ENCODE peak calls at places on chromosomes 1 and 21, in nine cellular contexts. O, H, B, S, E, L, K, M and A are unnamed samples.

GRCh38 chr1:68107771-68108170 is 57.3 kb upstream of the DIRAS3 start:
- DNase-seq in B (no peak), S (peak), M (peak), E (no peak), H (peak), L (no peak), K (no peak), O (no peak), A (no peak)

GRCh38 chr1:151972533-151973270 is 21.0 kb downstream of the S100A10 start:
- DNase-seq in H (peak), L (no peak), B (peak), M (peak), S (peak), O (peak), K (peak), E (no peak), A (no peak)

GRCh38 chr21:10418649-10419048 is 102.7 kb upstream of the TPTE start:
- DNase-seq in B (no peak), L (no peak), M (no peak), H (no peak), O (no peak), K (no peak), S (no peak), E (no peak), A (no peak)

GRCh38 chr1:119101563-119101962 is 38.9 kb downstream of the WARS2 start:
- DNase-seq in S (peak), L (no peak), O (no peak), M (peak), E (no peak), B (no peak), H (peak), K (no peak), A (peak)

GRCh38 chr1:167455786-167456446 is 62.4 kb downstream of the CD247 start:
- DNase-seq in O (no peak), E (no peak), B (no peak), L (no peak), K (peak), M (no peak), S (no peak), H (no peak), A (no peak)

GRCh38 chr1:42259059-42259738 is 75.8 kb downstream of the FOXJ3 start:
- DNase-seq in L (no peak), K (no peak), M (peak), S (peak), E (no peak), B (no peak), H (peak), O (no peak), A (no peak)

GRCh38 chr1:170267317-170267716 is 121.6 kb downstream of the NTMT2 start:
- DNase-seq in B (no peak), L (no peak), S (peak), E (no peak), O (no peak), H (no peak), K (no peak), M (peak), A (no peak)

GRCh38 chr1:225962440-225962975 is 21.5 kb upstream of the LEFTY2 start:
- DNase-seq in O (peak), M (no peak), L (peak), S (peak), B (peak), H (no peak), K (peak), E (peak), A (no peak)

GRCh38 chr1:9590201-9590600 is 1.5 kb downstream of the TMEM201 start:
- DNase-seq in O (no peak), K (no peak), L (no peak), H (no peak), M (no peak), E (no peak), B (no peak), S (no peak), A (no peak)

GRCh38 chr1:108962681-108963051 is 618 bp downstream of the CLCC1 start:
- DNase-seq in M (peak), E (no peak), K (peak), L (peak), B (peak), S (no peak), H (peak), O (peak), A (no peak)

GRCh38 chr1:175195798-175196197 is 3.2 kb upstream of the KIAA0040 start:
- DNase-seq in S (no peak), M (no peak), K (no peak), H (peak), B (no peak), O (no peak), L (no peak), E (no peak), A (no peak)

GRCh38 chr1:69567847-69568434 is at the start of gene LRRC7:
- DNase-seq in L (peak), K (peak), O (no peak), H (peak), E (peak), S (no peak), M (no peak), B (no peak), A (no peak)

GRCh38 chr1:211579434-211580302 is 707 bp upstream of the SLC30A1 start:
- DNase-seq in H (no peak), B (peak), M (peak), O (peak), S (no peak), E (no peak), L (peak), K (no peak), A (no peak)

GRCh38 chr1:205124726-205125125 is 2.9 kb upstream of the RBBP5 start:
- DNase-seq in B (peak), H (no peak), E (no peak), K (no peak), L (no peak), O (no peak), M (no peak), S (no peak), A (no peak)

GRCh38 chr1:247639381-247639981 is 34.1 kb downstream of the OR2G3 start:
- DNase-seq in E (peak), K (peak), B (no peak), L (no peak), H (peak), S (peak), M (peak), O (peak), A (no peak)

GRCh38 chr1:103953386-103953785 is 203.7 kb downstream of the AMY1C start:
- DNase-seq in H (peak), S (no peak), L (no peak), M (no peak), K (no peak), E (no peak), O (no peak), B (no peak), A (no peak)

DNA sequence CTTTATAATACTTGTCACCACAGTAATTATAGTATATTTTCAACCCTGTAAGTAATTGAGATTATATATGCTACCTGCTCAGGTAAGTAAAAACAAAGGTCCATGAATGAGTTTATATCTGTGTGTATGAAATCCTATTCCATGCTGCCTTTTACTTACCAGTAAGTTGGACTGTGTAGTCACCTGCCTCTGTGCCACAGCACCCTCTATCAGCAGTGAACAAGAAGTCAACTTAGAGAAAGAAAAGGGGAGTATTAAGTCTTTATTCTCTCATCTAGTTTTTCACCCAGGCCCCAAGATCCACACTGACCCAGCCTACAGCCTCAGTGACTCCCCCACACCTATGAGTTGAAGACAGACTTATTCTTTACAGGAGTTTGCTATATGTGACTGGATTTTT is 36.9 kb upstream of the IFI16 start:
- DNase-seq in E (no peak), S (peak), L (no peak), K (peak), H (peak), B (peak), M (peak), O (no peak), A (no peak)
- TF ChIP-seq CTCF in E (peak), S (no peak), L (no peak), K (peak), H (peak), B (peak), M (no peak), O (no peak), A (no peak)

DNA sequence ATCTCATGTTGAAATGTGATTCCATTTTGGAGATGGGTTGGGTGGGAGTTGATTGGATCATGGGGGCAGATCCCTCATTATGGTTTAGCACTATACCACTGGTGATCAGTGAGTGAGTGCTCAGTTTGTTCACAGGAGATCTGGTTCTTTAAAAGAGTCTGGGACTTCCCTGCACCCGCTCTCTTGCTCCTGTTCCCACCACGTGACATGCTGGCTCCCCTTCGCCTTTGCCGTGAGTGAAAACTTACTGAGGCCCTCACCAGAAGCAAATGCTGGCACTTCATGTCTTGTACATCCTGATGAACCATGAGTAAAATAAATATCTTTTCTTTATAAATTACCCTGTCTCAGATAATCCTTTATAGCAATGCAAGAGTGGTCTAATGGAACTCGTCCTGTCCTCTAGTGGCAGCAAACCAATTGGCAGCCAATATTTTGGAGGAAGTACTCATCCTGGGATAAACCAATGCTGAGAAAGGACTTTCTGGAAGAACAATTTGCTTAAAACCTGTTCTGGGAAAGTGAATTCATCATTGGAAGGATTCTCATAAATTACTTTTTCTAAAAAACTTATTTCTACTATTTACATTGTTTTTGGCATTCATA is 27.8 kb upstream of the CYP4A11 start:
- DNase-seq in O (no peak), H (no peak), E (no peak), M (no peak), L (no peak), B (no peak), S (no peak), K (no peak), A (no peak)
- TF ChIP-seq CTCF in O (no peak), H (peak), E (peak), M (no peak), L (no peak), B (peak), S (no peak), K (no peak), A (no peak)

GRCh38 chr21:42461881-42462877 is 33.8 kb downstream of the RSPH1 start:
- DNase-seq in O (peak), B (peak), S (no peak), M (no peak), E (no peak), H (no peak), K (peak), L (peak), A (no peak)

GRCh38 chr21:42459583-42460215 is 36.3 kb downstream of the RSPH1 start:
- DNase-seq in M (no peak), O (no peak), L (no peak), B (no peak), H (no peak), K (no peak), E (no peak), S (no peak), A (no peak)

GRCh38 chr21:42459065-42459430 is 37.0 kb downstream of the RSPH1 start:
- DNase-seq in H (no peak), B (no peak), S (no peak), L (no peak), K (no peak), E (no peak), O (no peak), M (no peak), A (no peak)

GRCh38 chr21:42460391-42461184 is 35.4 kb downstream of the RSPH1 start:
- DNase-seq in H (no peak), B (no peak), M (no peak), K (peak), L (peak), O (no peak), E (no peak), S (no peak), A (no peak)

DNA sequence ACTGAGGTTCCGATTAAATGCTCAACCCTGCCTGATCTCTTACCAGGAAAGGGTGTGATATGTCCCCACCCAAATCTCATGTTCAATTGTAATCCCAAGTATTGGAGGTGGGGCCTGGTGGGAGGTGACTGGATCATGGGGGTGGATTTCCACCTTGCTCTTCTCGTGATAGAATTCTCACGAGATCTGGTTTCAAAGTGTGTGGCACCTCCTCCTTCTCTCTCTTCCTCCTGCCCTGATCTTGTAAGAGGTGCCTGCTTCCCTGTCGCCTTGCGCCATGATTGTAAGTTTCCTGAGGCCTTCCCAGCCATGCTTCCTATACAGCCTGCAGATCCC is 34.9 kb downstream of the RSPH1 start:
- DNase-seq in S (no peak), M (no peak), E (no peak), K (peak), O (peak), H (no peak), B (no peak), L (no peak), A (no peak)
- TF ChIP-seq CTCF in S (no peak), M (no peak), E (no peak), K (no peak), O (no peak), H (no peak), B (no peak), L (no peak), A (no peak)

DNA sequence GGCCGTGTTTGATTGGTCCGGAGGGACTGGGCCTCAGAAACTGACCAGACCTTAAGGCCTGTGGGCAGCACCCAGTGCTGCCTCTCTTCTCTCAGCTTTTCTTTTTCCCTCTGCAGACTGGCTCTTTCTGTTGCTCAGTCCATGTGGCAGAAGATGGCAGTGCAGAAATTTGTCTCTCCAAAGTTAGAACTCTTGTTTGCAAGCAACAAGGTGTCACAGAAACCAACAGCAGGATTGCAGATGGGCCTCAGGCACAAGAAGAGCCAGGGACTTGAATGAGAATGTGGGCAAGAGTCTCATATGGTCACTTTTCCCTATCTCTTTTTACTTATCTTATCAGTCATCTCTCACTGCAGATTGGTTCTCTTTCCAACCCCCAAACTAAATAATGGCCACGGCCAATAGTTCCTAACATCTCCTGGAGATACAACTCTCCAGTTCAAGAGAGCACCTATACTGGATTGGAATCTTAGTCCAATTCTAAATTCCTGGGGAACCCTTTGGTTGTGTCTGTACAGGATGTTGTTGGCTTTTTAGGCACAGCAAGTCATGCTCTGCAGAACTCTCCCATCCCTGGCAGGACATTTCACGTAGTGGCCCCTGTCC is 95.4 kb upstream of the RALGPS2 start:
- DNase-seq in B (no peak), K (no peak), E (no peak), H (no peak), M (no peak), O (no peak), L (no peak), S (no peak), A (no peak)
- TF ChIP-seq CTCF in B (no peak), K (no peak), E (no peak), H (no peak), M (peak), O (no peak), L (no peak), S (peak), A (peak)

DNA sequence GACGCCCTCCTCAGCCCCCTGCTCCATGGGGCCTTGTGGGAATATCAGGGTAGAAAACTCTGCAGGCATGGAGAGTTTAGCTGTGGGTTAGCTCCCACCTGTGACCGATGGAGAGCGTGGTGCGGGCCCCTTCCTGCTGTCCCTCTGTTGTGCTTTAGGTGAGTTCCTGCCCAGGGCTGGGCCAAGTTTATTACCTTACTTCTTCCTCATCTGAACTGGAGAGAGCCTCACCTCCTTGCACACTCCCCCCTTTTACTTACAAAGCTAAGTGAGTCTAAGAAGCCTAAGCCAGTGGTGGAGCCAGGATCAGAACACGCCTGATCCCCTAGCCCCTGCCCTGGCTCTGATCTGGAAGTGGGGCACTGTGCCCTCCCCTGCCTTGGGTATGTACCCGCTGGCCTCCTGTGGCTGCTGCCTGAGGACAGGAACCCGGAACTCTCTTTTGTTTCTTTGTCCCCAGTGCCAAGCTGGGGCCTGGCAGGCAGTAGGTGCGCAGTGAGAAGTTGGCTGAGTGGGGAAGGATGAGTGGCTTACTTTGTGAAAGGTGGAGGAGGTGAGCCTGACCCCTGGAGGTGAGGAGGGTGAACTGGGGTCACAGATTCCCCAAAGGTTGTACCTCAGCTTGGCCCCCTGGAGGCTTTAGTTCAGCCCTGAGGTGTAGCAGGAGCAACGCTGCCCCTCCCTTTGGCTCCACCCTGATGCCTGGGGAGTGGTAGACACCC is 32.9 kb downstream of the ARHGEF10L start:
- DNase-seq in B (no peak), M (no peak), H (no peak), K (peak), O (no peak), S (no peak), L (no peak), E (no peak), A (no peak)
- TF ChIP-seq CTCF in B (peak), M (no peak), H (peak), K (no peak), O (no peak), S (no peak), L (peak), E (peak), A (no peak)

DNA sequence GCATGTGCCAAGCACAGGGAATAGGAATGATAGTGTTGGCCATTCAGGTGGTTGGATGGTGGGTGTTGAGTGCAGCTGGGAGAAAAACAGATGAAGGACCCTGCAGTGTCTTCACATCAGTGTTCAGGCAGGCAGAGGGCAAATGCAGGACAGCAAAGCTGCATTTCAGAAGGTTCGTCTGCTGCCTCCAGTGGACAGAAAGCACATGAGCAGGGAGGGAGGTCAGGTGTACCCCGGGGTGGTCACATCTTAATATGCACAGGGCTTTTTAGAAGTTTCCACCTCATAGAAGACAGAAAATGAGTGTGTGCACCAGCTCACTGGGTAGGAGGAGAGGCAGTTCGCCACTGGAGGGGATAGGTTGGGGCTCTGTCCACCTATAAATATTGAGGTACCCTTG is 184.9 kb downstream of the SLC35F3 start:
- DNase-seq in S (no peak), K (no peak), H (no peak), M (no peak), B (no peak), L (no peak), E (no peak), O (no peak), A (no peak)
- TF ChIP-seq CTCF in S (no peak), K (no peak), H (no peak), M (no peak), B (peak), L (peak), E (peak), O (no peak), A (no peak)

GRCh38 chr1:242723044-242723742 is 198.7 kb upstream of the PLD5 start:
- DNase-seq in S (no peak), H (no peak), K (no peak), E (no peak), B (no peak), L (no peak), M (no peak), O (no peak), A (no peak)

DNA sequence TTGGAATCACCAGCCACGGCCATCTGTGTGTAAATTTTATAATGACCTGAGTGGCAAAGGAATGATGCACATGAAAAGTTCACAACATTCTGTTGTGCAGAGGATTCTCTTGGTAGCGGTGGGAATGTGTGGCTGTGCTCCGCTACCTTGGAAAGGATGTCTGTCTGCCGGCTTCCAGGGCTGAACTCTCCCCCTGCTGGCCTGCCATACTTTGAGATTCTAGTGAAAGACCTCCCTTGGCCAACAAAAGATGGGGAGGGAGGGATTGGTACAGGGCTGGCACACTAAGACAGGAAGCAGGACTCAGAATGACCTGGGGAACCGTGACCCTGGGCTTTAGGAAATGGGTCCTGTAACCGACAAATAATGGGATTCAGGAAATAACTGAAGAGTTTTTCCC is 194.5 kb upstream of the PLD5 start:
- DNase-seq in S (no peak), E (no peak), K (no peak), B (no peak), H (no peak), O (no peak), M (no peak), L (no peak), A (no peak)
- TF ChIP-seq CTCF in S (no peak), E (no peak), K (no peak), B (no peak), H (no peak), O (no peak), M (no peak), L (no peak), A (no peak)

GRCh38 chr1:93448983-93449805 is 1.3 kb downstream of the FNBP1L start:
- DNase-seq in K (no peak), H (peak), M (peak), B (no peak), E (peak), S (peak), L (no peak), O (peak), A (no peak)
- TF ChIP-seq CTCF in K (no peak), H (peak), M (no peak), B (no peak), E (peak), S (no peak), L (no peak), O (no peak), A (no peak)

GRCh38 chr1:62962794-62963776 is 179.2 kb downstream of the ATG4C start:
- DNase-seq in E (peak), B (peak), H (peak), M (peak), L (peak), K (peak), S (peak), O (peak), A (peak)
- TF ChIP-seq CTCF in E (peak), B (peak), H (peak), M (peak), L (peak), K (peak), S (peak), O (peak), A (peak)